ENCODE peak calls at places on chromosomes 5 and 9, in five cellular contexts. G is gastrocnemius medialis, T is MCF 10A, J is choroid plexus epithelial cell, O is cardiac fibroblast. H is an unnamed sample.
A peak's percentile ranks its signal among the peaks of the same experiment; 100 is the strongest.

GRCh38 chr9:96398582-96399334 is 15.2 kb upstream of the SLC35D2 start:
- DNase-seq in G (no peak), T (no peak), O (no peak), J (peak; percentile 43), H (no peak)

GRCh38 chr9:129011170-129011569 is 17.0 kb downstream of the SH3GLB2 start:
- DNase-seq in J (no peak), G (no peak), T (no peak), O (no peak), H (peak; percentile 20)

GRCh38 chr9:119967867-119968535 is 598.8 kb upstream of the BRINP1 start:
- DNase-seq in O (no peak), J (no peak), G (no peak), T (no peak), H (no peak)

GRCh38 chr5:1503301-1504243 is 20.2 kb downstream of the LPCAT1 start:
- DNase-seq in J (no peak), T (no peak), G (peak; percentile 22), O (peak; percentile 83), H (peak; percentile 68)

GRCh38 chr5:68404246-68404645 is 188.7 kb downstream of the PIK3R1 start:
- DNase-seq in O (no peak), G (no peak), J (no peak), T (no peak), H (no peak)

GRCh38 chr5:6576861-6577501 is 55.9 kb downstream of the NSUN2 start:
- DNase-seq in J (peak; percentile 80), T (peak; percentile 54), O (peak; percentile 70), G (no peak), H (peak; percentile 64)

GRCh38 chr5:5432020-5432707 is 9.7 kb downstream of the ICE1 start:
- DNase-seq in J (peak; percentile 75), T (peak; percentile 58), O (peak; percentile 71), G (peak; percentile 22), H (no peak)

GRCh38 chr9:88991066-88992030 is at the start of gene S1PR3:
- DNase-seq in O (peak; percentile 54), J (peak; percentile 66), T (peak; percentile 46), G (no peak), H (no peak)

GRCh38 chr5:132315529-132316067 is 21.4 kb downstream of the SLC22A4 start:
- DNase-seq in J (no peak), O (no peak), G (no peak), T (no peak), H (no peak)

GRCh38 chr9:21326526-21327139 is 8.6 kb downstream of the KLHL9 start:
- DNase-seq in G (no peak), J (peak; percentile 70), T (peak; percentile 30), O (peak; percentile 60), H (peak; percentile 50)

GRCh38 chr9:2802494-2802921 is 41.4 kb downstream of the PUM3 start:
- DNase-seq in G (no peak), O (peak; percentile 41), T (peak; percentile 72), J (peak; percentile 70), H (no peak)

GRCh38 chr5:93401844-93402243 is 179.2 kb downstream of the NR2F1-AS1 start:
- DNase-seq in J (no peak), T (no peak), G (no peak), O (no peak), H (no peak)

GRCh38 chr5:16970826-16971225 is 34.7 kb upstream of the MYO10 start:
- DNase-seq in J (no peak), O (no peak), T (no peak), G (no peak), H (no peak)

GRCh38 chr5:5294429-5294828 is 128.0 kb upstream of the ICE1 start:
- DNase-seq in J (no peak), G (no peak), O (no peak), T (no peak), H (no peak)

GRCh38 chr5:28110756-28111155 is 1072.4 kb upstream of the CDH9 start:
- DNase-seq in G (no peak), T (no peak), O (no peak), J (no peak), H (no peak)

GRCh38 chr5:14212838-14213237 is 69.7 kb downstream of the TRIO start:
- DNase-seq in O (no peak), T (no peak), J (no peak), G (no peak), H (peak; percentile 62)

GRCh38 chr9:81373294-81373693 is 316.1 kb downstream of the TLE1 start:
- DNase-seq in G (no peak), O (no peak), T (no peak), J (no peak), H (no peak)

GRCh38 chr5:38253759-38254158 is 4.6 kb upstream of the EGFLAM start:
- DNase-seq in O (no peak), T (no peak), G (no peak), J (no peak), H (no peak)

GRCh38 chr5:38259062-38259857 is 901 bp downstream of the EGFLAM start:
- DNase-seq in J (no peak), O (no peak), G (no peak), T (no peak), H (no peak)

GRCh38 chr5:38257236-38258036 is 923 bp upstream of the EGFLAM start:
- DNase-seq in G (no peak), O (no peak), J (no peak), T (no peak), H (peak; percentile 20)

GRCh38 chr5:38258037-38258318 is 381 bp upstream of the EGFLAM start:
- DNase-seq in T (no peak), G (no peak), O (no peak), J (no peak), H (peak; percentile 13)

GRCh38 chr5:38258319-38259061 is at the start of gene EGFLAM:
- DNase-seq in O (peak; percentile 3), G (no peak), J (no peak), T (peak; percentile 6), H (peak; percentile 42)
- TF ChIP-seq CTCF in O (peak; percentile 20), G (no peak), J (no peak), T (no peak), H (no peak)

DNA sequence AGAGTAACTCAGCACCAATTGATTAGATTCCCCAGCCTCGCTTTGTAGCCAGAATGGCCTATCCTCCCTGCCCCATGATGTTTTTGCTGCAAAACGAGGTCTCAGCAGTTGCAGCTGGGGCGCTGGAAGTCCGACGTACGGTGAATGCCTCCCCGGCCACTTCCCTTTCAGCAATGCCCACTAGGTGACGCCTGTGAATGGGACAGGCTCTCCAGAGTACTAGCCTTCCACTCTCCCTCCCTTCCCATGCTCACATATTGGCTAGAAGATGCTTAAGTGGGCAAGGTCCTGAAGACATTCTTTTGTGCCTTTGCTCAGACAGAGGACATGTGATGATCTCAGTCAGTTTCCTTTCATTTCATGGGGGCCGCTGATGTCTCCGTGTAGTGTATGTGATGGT is 50.8 kb downstream of the DMRT2 start:
- DNase-seq in G (peak; percentile 5), J (peak; percentile 50), T (peak; percentile 59), O (peak; percentile 29), H (no peak)
- TF ChIP-seq CTCF in G (no peak), J (peak; percentile 68), T (peak; percentile 72), O (peak; percentile 66), H (peak; percentile 29)

GRCh38 chr5:149671544-149671943 is 58.6 kb upstream of the PPARGC1B start:
- DNase-seq in T (peak; percentile 86), O (no peak), G (no peak), J (no peak), H (no peak)

GRCh38 chr5:149677721-149678120 is 52.4 kb upstream of the PPARGC1B start:
- DNase-seq in J (no peak), T (no peak), G (no peak), O (no peak), H (no peak)

GRCh38 chr5:149672701-149673455 is 57.2 kb upstream of the PPARGC1B start:
- DNase-seq in T (no peak), O (no peak), J (no peak), G (no peak), H (no peak)

GRCh38 chr5:149674686-149675085 is 55.4 kb upstream of the PPARGC1B start:
- DNase-seq in J (no peak), G (no peak), T (no peak), O (no peak), H (peak; percentile 53)

GRCh38 chr5:149675467-149676201 is 54.5 kb upstream of the PPARGC1B start:
- DNase-seq in G (no peak), J (no peak), T (peak; percentile 84), O (no peak), H (no peak)
- TF ChIP-seq CTCF in G (no peak), J (no peak), T (no peak), O (no peak), H (peak; percentile 1)

DNA sequence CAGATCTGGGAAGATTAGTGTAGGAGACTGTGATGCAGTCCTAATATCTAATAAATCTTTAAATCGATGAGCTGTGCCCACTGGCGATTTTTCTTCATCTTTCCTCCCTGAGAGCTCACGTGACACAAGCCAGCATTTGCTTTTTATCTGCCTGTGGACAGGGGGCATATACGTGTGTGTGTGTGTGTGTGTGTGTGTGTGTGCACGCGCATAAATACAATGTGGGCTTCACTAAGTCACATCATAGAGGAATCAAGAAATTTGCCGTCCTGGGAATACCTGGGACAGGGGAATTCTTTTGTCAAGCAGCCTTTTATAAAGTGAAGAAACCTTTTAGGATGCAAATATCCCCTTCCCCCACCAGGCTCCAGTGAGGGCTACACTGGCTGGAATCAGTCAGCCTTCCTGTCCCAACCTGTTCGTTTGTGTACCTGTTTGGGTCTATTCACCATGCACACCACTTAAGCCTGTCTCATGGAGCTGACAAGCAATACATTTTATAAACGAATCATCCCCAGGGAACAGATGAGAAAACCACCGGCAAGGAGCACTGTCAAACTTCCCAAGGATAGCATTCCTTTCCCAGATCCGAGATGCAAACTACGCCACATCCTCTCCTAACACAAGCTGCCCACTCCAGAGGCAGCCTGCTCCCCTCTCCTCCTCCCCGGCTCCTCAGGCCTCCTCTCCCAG is 2.7 kb downstream of the EPB41L4B start:
- DNase-seq in T (peak; percentile 59), G (no peak), O (no peak), J (no peak), H (no peak)
- TF ChIP-seq CTCF in T (no peak), G (no peak), O (no peak), J (no peak), H (no peak)

GRCh38 chr5:62305715-62306493 is at the start of gene KIF2A:
- DNase-seq in J (peak; percentile 93), O (peak; percentile 95), T (peak; percentile 94), G (peak; percentile 68), H (peak; percentile 98)
- TF ChIP-seq CTCF in J (peak; percentile 9), O (no peak), T (no peak), G (no peak), H (no peak)

DNA sequence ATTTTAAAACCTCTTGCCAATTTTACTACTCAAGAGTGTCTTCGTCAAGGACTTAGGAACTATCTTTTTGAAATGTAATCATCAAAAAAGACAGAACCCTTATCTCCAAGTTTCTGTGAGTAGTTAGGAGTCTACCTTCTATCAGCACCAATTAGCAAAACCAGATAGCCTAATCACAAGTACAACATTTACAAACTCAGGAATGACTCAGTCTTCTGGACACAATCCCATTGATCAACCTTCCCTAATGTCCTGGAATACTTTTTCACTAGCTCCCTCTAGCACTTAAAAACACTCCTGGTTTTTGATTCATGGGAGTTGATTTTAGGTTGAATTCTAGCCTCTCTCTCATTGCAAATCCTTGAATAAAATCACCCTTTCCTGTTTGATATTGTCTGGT is 680.7 kb downstream of the PRR16 start:
- DNase-seq in O (peak; percentile 13), G (no peak), J (peak; percentile 16), T (peak; percentile 65), H (no peak)
- TF ChIP-seq CTCF in O (no peak), G (no peak), J (no peak), T (peak; percentile 9), H (no peak)